ENCODE peak calls at places on chromosomes 4 and X, in four cellular contexts. One of them, this sample, is unnamed.

GRCh38 chr4:111209706-111210105 is 586.8 kb upstream of the PITX2 start:
- DNase-seq in HL-60: no peak
- DNase-seq in GM12878: no peak
- DNase-seq in K562: no peak
- DNase-seq in this sample: no peak

GRCh38 chr4:146342600-146343192 is 128.4 kb downstream of the REELD1 start:
- DNase-seq in HL-60: no peak
- DNase-seq in GM12878: no peak
- DNase-seq in K562: peak
- DNase-seq in this sample: no peak

GRCh38 chrX:30653415-30654131 is at the start of gene GK:
- DNase-seq in HL-60: no peak
- DNase-seq in GM12878: no peak
- DNase-seq in K562: peak
- DNase-seq in this sample: no peak

GRCh38 chrX:74788545-74789086 is 136.6 kb downstream of the NEXMIF start:
- DNase-seq in HL-60: no peak
- DNase-seq in GM12878: no peak
- DNase-seq in K562: no peak
- DNase-seq in this sample: no peak

GRCh38 chr4:98210293-98210692 is 50.9 kb upstream of the RAP1GDS1 start:
- DNase-seq in HL-60: no peak
- DNase-seq in GM12878: no peak
- DNase-seq in K562: no peak
- DNase-seq in this sample: no peak

GRCh38 chr4:126209117-126209516 is 894.4 kb downstream of the FAT4 start:
- DNase-seq in HL-60: no peak
- DNase-seq in GM12878: no peak
- DNase-seq in K562: no peak
- DNase-seq in this sample: no peak

GRCh38 chrX:129522184-129523059 is 868 bp downstream of the SMARCA1 start:
- DNase-seq in HL-60: no peak
- DNase-seq in GM12878: no peak
- DNase-seq in K562: peak
- DNase-seq in this sample: peak

GRCh38 chr4:40190880-40191815 is 5.7 kb upstream of the RHOH start:
- DNase-seq in HL-60: no peak
- DNase-seq in GM12878: no peak
- DNase-seq in K562: no peak
- DNase-seq in this sample: no peak

GRCh38 chrX:119970574-119970973 is 27.0 kb upstream of the NKAP start:
- DNase-seq in HL-60: no peak
- DNase-seq in GM12878: no peak
- DNase-seq in K562: no peak
- DNase-seq in this sample: no peak

GRCh38 chr4:168771251-168771650 is 238.8 kb downstream of the CBR4 start:
- DNase-seq in HL-60: no peak
- DNase-seq in GM12878: no peak
- DNase-seq in K562: no peak
- DNase-seq in this sample: no peak

GRCh38 chrX:3136161-3136961 is 95.1 kb downstream of the ARSF start:
- DNase-seq in HL-60: no peak
- DNase-seq in GM12878: no peak
- DNase-seq in K562: no peak
- DNase-seq in this sample: no peak

GRCh38 chr4:14984452-14984851 is 17.8 kb upstream of the CPEB2 start:
- DNase-seq in HL-60: no peak
- DNase-seq in GM12878: no peak
- DNase-seq in K562: no peak
- DNase-seq in this sample: no peak

GRCh38 chrX:108699368-108699767 is 37.0 kb downstream of the IRS4 start:
- DNase-seq in HL-60: no peak
- DNase-seq in GM12878: peak
- DNase-seq in K562: no peak
- DNase-seq in this sample: no peak

GRCh38 chrX:132426695-132427281 is 62.0 kb downstream of the MBNL3 start:
- DNase-seq in HL-60: no peak
- DNase-seq in GM12878: no peak
- DNase-seq in K562: no peak
- DNase-seq in this sample: no peak

GRCh38 chr4:27007507-27007906 is 146.9 kb downstream of the STIM2 start:
- DNase-seq in HL-60: no peak
- DNase-seq in GM12878: no peak
- DNase-seq in K562: no peak
- DNase-seq in this sample: no peak

GRCh38 chr4:16082038-16082423 is 1.8 kb downstream of the PROM1 start:
- DNase-seq in HL-60: no peak
- DNase-seq in GM12878: no peak
- DNase-seq in K562: no peak
- DNase-seq in this sample: no peak
- TF ChIP-seq SPI1 in HL-60: no peak
- TF ChIP-seq SPI1 in GM12878: no peak
- TF ChIP-seq SPI1 in K562: no peak
- TF ChIP-seq SPI1 in this sample: no peak

DNA sequence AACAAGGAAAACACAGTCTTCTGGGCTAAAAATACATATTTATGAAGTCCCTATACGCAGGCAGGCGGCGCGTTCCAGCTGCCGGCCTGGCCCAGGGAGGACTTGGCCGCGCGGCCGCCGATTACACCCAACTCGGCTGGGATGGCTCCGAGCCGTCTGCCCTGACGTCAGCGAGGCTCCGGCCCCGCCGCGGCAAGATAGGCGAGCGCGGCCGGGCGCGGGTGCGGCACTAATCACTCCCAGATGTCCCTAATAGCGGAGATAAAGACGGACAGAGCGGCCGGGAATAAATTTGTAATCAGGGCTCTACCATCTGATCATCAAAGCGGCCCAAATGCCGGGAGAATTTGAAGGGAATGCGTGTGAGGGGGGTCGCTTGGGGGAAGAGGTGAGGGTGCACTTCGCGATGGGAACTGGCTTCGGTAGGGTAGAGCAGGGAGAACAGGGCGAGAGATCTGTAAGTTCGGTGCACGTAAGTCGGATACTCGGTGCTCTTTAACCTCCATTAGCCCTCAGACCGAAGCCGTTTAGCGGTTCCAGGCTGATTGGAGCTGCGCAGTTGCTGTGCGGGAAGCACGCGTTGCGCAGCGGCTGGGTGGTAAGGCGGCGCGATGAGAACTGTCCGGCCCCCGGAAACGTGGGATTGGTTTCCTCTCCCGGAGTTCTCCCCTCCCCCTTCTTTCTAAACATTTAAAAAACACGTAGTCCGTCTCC is 7.7 kb downstream of the HAND2 start:
- DNase-seq in HL-60: peak
- DNase-seq in GM12878: no peak
- DNase-seq in K562: peak
- DNase-seq in this sample: no peak
- TF ChIP-seq POLR2AphosphoS5 in HL-60: no peak
- TF ChIP-seq POLR2AphosphoS5 in GM12878: no peak
- TF ChIP-seq POLR2AphosphoS5 in K562: no peak
- TF ChIP-seq POLR2AphosphoS5 in this sample: no peak

DNA sequence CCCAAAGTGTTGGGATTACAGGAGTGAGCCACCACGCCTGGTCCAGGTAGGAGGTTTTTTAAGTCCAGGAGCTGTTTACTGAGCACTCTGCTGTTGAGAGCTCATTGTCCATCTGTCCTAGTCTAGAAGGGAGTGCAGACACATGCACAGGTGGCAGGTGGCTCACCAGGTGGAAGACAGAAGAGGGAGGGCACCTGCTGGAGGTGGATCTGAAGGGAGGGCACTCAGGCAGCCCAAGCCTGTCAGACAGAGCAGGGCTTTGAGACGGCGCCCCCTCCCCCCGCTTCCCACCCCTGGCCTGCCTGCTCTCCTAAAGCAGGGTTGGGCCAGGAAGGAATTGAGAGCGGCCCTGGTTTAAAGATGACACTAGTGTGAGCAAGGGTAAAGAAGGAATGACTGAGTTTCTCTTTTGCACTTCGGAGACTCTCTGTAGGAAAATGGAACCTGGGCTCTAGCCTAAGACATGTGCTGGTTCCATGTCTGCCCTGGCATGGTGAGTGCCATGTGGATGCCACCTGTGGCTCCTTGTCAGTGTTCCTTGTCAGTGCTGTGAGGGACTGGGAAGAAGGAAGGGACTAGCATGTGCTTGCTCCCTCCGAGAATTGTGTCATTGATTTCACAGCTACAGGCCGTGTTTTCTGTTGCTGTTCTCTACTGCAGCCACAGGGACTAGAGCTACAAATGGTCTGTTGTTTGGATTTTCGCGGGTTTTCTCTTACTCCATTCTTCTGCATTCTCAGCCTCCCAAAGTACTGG is 108.6 kb downstream of the TNIP2 start:
- DNase-seq in HL-60: no peak
- DNase-seq in GM12878: no peak
- DNase-seq in K562: no peak
- DNase-seq in this sample: no peak
- TF ChIP-seq SPI1 in HL-60: no peak
- TF ChIP-seq SPI1 in GM12878: no peak
- TF ChIP-seq SPI1 in K562: no peak
- TF ChIP-seq SPI1 in this sample: no peak

GRCh38 chr4:158171456-158171790 is 1.4 kb downstream of the GASK1B start:
- DNase-seq in HL-60: no peak
- DNase-seq in GM12878: no peak
- DNase-seq in K562: no peak
- DNase-seq in this sample: no peak

GRCh38 chr4:158169516-158169915 is 3.3 kb downstream of the GASK1B start:
- DNase-seq in HL-60: no peak
- DNase-seq in GM12878: no peak
- DNase-seq in K562: no peak
- DNase-seq in this sample: no peak

GRCh38 chr4:158170691-158171455 is 2.0 kb downstream of the GASK1B start:
- DNase-seq in HL-60: no peak
- DNase-seq in GM12878: no peak
- DNase-seq in K562: peak
- DNase-seq in this sample: no peak

GRCh38 chr4:158168606-158169005 is 4.2 kb downstream of the GASK1B start:
- DNase-seq in HL-60: no peak
- DNase-seq in GM12878: no peak
- DNase-seq in K562: no peak
- DNase-seq in this sample: no peak

DNA sequence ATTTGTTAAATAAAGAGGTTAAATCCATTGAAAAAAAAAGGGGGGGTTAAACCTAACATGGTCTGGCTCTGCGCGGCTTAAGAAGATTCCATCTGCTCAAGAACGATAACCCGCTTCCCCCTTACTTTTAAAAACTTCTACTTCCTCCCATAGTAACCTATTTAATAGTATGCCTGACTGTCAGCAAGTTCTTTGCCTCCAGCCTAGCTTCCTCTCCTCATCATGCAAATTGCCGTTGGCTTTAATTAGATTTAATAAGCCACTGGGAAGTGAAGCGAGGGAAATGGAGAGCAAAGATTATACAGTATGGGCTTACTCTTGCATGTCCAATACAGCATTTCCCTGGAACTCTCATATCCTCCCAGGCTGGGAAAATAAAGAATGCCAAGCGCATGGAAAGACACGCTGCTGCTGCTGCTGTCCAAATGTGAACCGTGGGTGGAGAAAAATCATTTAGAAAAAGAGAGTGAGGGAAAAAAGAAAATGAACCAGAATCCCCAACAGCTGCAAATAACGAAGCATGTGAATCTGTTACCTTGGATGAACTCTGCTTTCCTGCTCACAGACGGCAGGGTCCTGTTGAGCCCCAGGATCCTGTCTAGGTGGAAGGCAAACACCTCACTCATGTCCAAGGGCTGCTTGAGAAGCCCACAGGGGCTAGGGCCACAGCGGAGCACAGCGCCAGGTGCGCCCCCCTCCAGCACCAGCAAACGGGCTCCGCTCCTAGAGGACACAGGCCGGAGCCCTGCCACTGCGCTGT is 2.7 kb downstream of the GASK1B start:
- DNase-seq in HL-60: peak
- DNase-seq in GM12878: no peak
- DNase-seq in K562: no peak
- DNase-seq in this sample: no peak
- TF ChIP-seq POLR2AphosphoS5 in HL-60: no peak
- TF ChIP-seq POLR2AphosphoS5 in GM12878: no peak
- TF ChIP-seq POLR2AphosphoS5 in K562: no peak
- TF ChIP-seq POLR2AphosphoS5 in this sample: no peak

This sample was measured in GM12891.